ENCODE peak calls at places on chromosomes 16 and 17, in six cellular contexts. B, O, Q, M, P and C are unnamed samples.

GRCh38 chr17:76122411-76123126 is 18.5 kb downstream of the FOXJ1 start:
- DNase-seq in B (no peak), O (no peak), Q (no peak), M (no peak), P (no peak), C (no peak)

GRCh38 chr17:44279586-44280344 is 11.8 kb upstream of the SLC4A1 start:
- DNase-seq in B (peak), O (no peak), Q (no peak), M (peak), P (peak), C (peak)

GRCh38 chr16:66569131-66569530 is 2.9 kb downstream of the CMTM1 start:
- DNase-seq in B (no peak), O (no peak), Q (no peak), M (no peak), P (peak), C (no peak)

GRCh38 chr16:56589141-56590039 is at the start of gene MT3:
- DNase-seq in B (no peak), O (no peak), Q (no peak), M (no peak), P (no peak), C (no peak)

GRCh38 chr16:50152807-50153647 is at the start of gene TENT4B:
- DNase-seq in B (peak), O (peak), Q (peak), M (peak), P (peak), C (peak)

GRCh38 chr17:27323538-27324212 is 29.8 kb downstream of the WSB1 start:
- DNase-seq in B (peak), O (no peak), Q (no peak), M (peak), P (peak), C (no peak)

GRCh38 chr17:45261577-45262515 is at the start of gene SPATA32:
- DNase-seq in B (no peak), O (peak), Q (peak), M (no peak), P (peak), C (peak)

GRCh38 chr16:2031081-2031577 is 4.4 kb downstream of the NHERF2 start:
- DNase-seq in B (no peak), O (no peak), Q (no peak), M (no peak), P (no peak), C (no peak)

GRCh38 chr16:19392352-19392751 is 25.3 kb upstream of the TMC5 start:
- DNase-seq in B (no peak), O (no peak), Q (no peak), M (no peak), P (no peak), C (no peak)

GRCh38 chr16:24906199-24906808 is 60.5 kb downstream of the SLC5A11 start:
- DNase-seq in B (no peak), O (no peak), Q (no peak), M (peak), P (peak), C (no peak)

GRCh38 chr16:87784812-87785211 is 19.0 kb upstream of the KLHDC4 start:
- DNase-seq in B (no peak), O (no peak), Q (no peak), M (peak), P (no peak), C (no peak)

GRCh38 chr17:44587339-44587738 is 30.1 kb downstream of the FZD2 start:
- DNase-seq in B (peak), O (no peak), Q (no peak), M (peak), P (peak), C (no peak)

GRCh38 chr16:9235837-9236236 is 144.4 kb downstream of the HAPSTR1 start:
- DNase-seq in B (no peak), O (no peak), Q (no peak), M (no peak), P (no peak), C (no peak)

GRCh38 chr16:10879681-10880589 is 2.9 kb downstream of the CIITA start:
- DNase-seq in B (no peak), O (no peak), Q (no peak), M (no peak), P (no peak), C (no peak)

GRCh38 chr17:62562656-62563055 is 64.8 kb upstream of the MRC2 start:
- DNase-seq in B (no peak), O (no peak), Q (no peak), M (peak), P (peak), C (no peak)

GRCh38 chr17:65567566-65567965 is 6.1 kb upstream of the AXIN2 start:
- DNase-seq in B (no peak), O (no peak), Q (no peak), M (no peak), P (no peak), C (no peak)

GRCh38 chr17:43579570-43580140 is 33.5 kb upstream of the ETV4 start:
- DNase-seq in B (no peak), O (no peak), Q (no peak), M (peak), P (peak), C (no peak)

GRCh38 chr17:46026815-46027125 is 27.7 kb downstream of the STH start:
- DNase-seq in B (no peak), O (no peak), Q (no peak), M (no peak), P (no peak), C (no peak)

GRCh38 chr16:3188925-3189825 is 1.2 kb downstream of the OR1F1 start:
- DNase-seq in B (peak), O (no peak), Q (no peak), M (no peak), P (peak), C (peak)

GRCh38 chr17:431494-431893 is 78.9 kb upstream of the RPH3AL start:
- DNase-seq in B (no peak), O (no peak), Q (no peak), M (no peak), P (no peak), C (no peak)

GRCh38 chr16:22141746-22142145 is 20.6 kb upstream of the SDR42E2 start:
- DNase-seq in B (peak), O (no peak), Q (no peak), M (peak), P (no peak), C (no peak)

GRCh38 chr17:80125656-80126448 is 21.1 kb downstream of the EIF4A3 start:
- DNase-seq in B (no peak), O (no peak), Q (no peak), M (no peak), P (no peak), C (no peak)

GRCh38 chr16:7763111-7763510 is 430.5 kb downstream of the RBFOX1 start:
- DNase-seq in B (no peak), O (no peak), Q (no peak), M (no peak), P (no peak), C (no peak)

GRCh38 chr16:69324013-69324531 is 6.3 kb downstream of the PDF start:
- DNase-seq in B (no peak), O (no peak), Q (no peak), M (no peak), P (no peak), C (no peak)

GRCh38 chr16:75264999-75265910 is 13.8 kb upstream of the BCAR1 start:
- DNase-seq in B (no peak), O (no peak), Q (no peak), M (no peak), P (no peak), C (peak)

GRCh38 chr16:67653131-67654068 is 6.7 kb downstream of the ACD start:
- DNase-seq in B (no peak), O (no peak), Q (no peak), M (no peak), P (no peak), C (no peak)

GRCh38 chr16:12757546-12757945 is 46.1 kb downstream of the CPPED1 start:
- DNase-seq in B (no peak), O (no peak), Q (no peak), M (no peak), P (no peak), C (no peak)

GRCh38 chr17:51169340-51169739 is 3.1 kb downstream of the NME2 start:
- DNase-seq in B (no peak), O (no peak), Q (no peak), M (no peak), P (no peak), C (no peak)

GRCh38 chr17:63481488-63481870 is 4.6 kb downstream of the ACE start:
- DNase-seq in B (no peak), O (no peak), Q (no peak), M (no peak), P (no peak), C (no peak)

GRCh38 chr16:57815987-57816745 is 13.9 kb upstream of the KIFC3 start:
- DNase-seq in B (no peak), O (peak), Q (no peak), M (peak), P (peak), C (peak)

GRCh38 chr16:270381-271255 is 5.1 kb downstream of the RGS11 start:
- DNase-seq in B (no peak), O (no peak), Q (no peak), M (no peak), P (no peak), C (no peak)

GRCh38 chr17:64773386-64773835 is 111.3 kb upstream of the SMURF2 start:
- DNase-seq in B (no peak), O (no peak), Q (no peak), M (no peak), P (no peak), C (no peak)

GRCh38 chr16:25126820-25127232 is 15.3 kb downstream of the LCMT1 start:
- DNase-seq in B (no peak), O (no peak), Q (no peak), M (peak), P (peak), C (no peak)